ENCODE peak calls at places on chromosomes 11 and 22, in five cellular contexts. One of them, this sample, is unnamed.

GRCh38 chr11:47164321-47164720 is 12.4 kb downstream of the ARFGAP2 start:
- DNase-seq in astrocyte: no peak
- DNase-seq in MM.1S: no peak
- DNase-seq in neural progenitor cell: no peak
- DNase-seq in left lung: no peak
- DNase-seq in this sample: no peak

GRCh38 chr11:104366321-104366734 is 202.4 kb upstream of the PDGFD start:
- DNase-seq in astrocyte: no peak
- DNase-seq in left lung: no peak
- DNase-seq in MM.1S: no peak
- DNase-seq in neural progenitor cell: no peak
- DNase-seq in this sample: no peak

GRCh38 chr22:36197601-36198146 is 3.9 kb downstream of the APOL4 start:
- DNase-seq in astrocyte: no peak
- DNase-seq in left lung: no peak
- DNase-seq in neural progenitor cell: peak; percentile 54
- DNase-seq in MM.1S: peak; percentile 21
- DNase-seq in this sample: no peak

GRCh38 chr11:9825895-9826294 is 162.0 kb downstream of the SWAP70 start:
- DNase-seq in MM.1S: no peak
- DNase-seq in neural progenitor cell: no peak
- DNase-seq in left lung: no peak
- DNase-seq in astrocyte: no peak
- DNase-seq in this sample: no peak

GRCh38 chr11:72741429-72741833 is 10.8 kb downstream of the ARAP1 start:
- DNase-seq in neural progenitor cell: peak; percentile 38
- DNase-seq in MM.1S: no peak
- DNase-seq in astrocyte: no peak
- DNase-seq in left lung: peak; percentile 82
- DNase-seq in this sample: no peak

GRCh38 chr22:44954113-44954512 is 55.7 kb downstream of the PHF21B start:
- DNase-seq in astrocyte: no peak
- DNase-seq in left lung: no peak
- DNase-seq in neural progenitor cell: no peak
- DNase-seq in MM.1S: no peak
- DNase-seq in this sample: no peak

GRCh38 chr11:2885017-2885675 is 429 bp downstream of the CDKN1C start:
- DNase-seq in astrocyte: no peak
- DNase-seq in left lung: peak; percentile 55
- DNase-seq in MM.1S: peak; percentile 71
- DNase-seq in neural progenitor cell: peak; percentile 88
- DNase-seq in this sample: no peak

GRCh38 chr22:49968831-49969661 is 8.5 kb downstream of the PIM3 start:
- DNase-seq in MM.1S: peak; percentile 2
- DNase-seq in astrocyte: no peak
- DNase-seq in neural progenitor cell: peak; percentile 3
- DNase-seq in left lung: peak; percentile 36
- DNase-seq in this sample: peak; percentile 49

GRCh38 chr22:28582806-28583205 is 96.8 kb downstream of the TTC28 start:
- DNase-seq in MM.1S: no peak
- DNase-seq in astrocyte: peak; percentile 81
- DNase-seq in neural progenitor cell: no peak
- DNase-seq in left lung: no peak
- DNase-seq in this sample: no peak

GRCh38 chr11:10902301-10902700 is 44.4 kb upstream of the ZBED5 start:
- DNase-seq in astrocyte: no peak
- DNase-seq in neural progenitor cell: no peak
- DNase-seq in MM.1S: no peak
- DNase-seq in left lung: no peak
- DNase-seq in this sample: no peak

GRCh38 chr11:9053631-9054030 is 37.8 kb downstream of the SCUBE2 start:
- DNase-seq in MM.1S: no peak
- DNase-seq in left lung: no peak
- DNase-seq in neural progenitor cell: no peak
- DNase-seq in astrocyte: peak; percentile 44
- DNase-seq in this sample: no peak

GRCh38 chr22:50184541-50185383 is 951 bp upstream of the TRABD start:
- DNase-seq in left lung: no peak
- DNase-seq in neural progenitor cell: peak; percentile 41
- DNase-seq in astrocyte: no peak
- DNase-seq in MM.1S: no peak
- DNase-seq in this sample: no peak

GRCh38 chr11:31802990-31803812 is 7.9 kb downstream of the PAX6 start:
- DNase-seq in left lung: no peak
- DNase-seq in astrocyte: peak; percentile 44
- DNase-seq in neural progenitor cell: peak; percentile 67
- DNase-seq in MM.1S: no peak
- DNase-seq in this sample: no peak

GRCh38 chr22:39428597-39429071 is 28.2 kb upstream of the MGAT3 start:
- DNase-seq in astrocyte: no peak
- DNase-seq in neural progenitor cell: peak; percentile 85
- DNase-seq in MM.1S: no peak
- DNase-seq in left lung: no peak
- DNase-seq in this sample: no peak

GRCh38 chr11:33894402-33894754 is 2.5 kb upstream of the LMO2 start:
- DNase-seq in left lung: no peak
- DNase-seq in MM.1S: no peak
- DNase-seq in neural progenitor cell: no peak
- DNase-seq in astrocyte: no peak
- DNase-seq in this sample: no peak

GRCh38 chr11:59615132-59615636 is 390 bp downstream of the OSBP start:
- DNase-seq in left lung: peak; percentile 63
- DNase-seq in MM.1S: peak; percentile 71
- DNase-seq in astrocyte: no peak
- DNase-seq in neural progenitor cell: no peak
- DNase-seq in this sample: peak; percentile 62

GRCh38 chr11:20443596-20443995 is 56.1 kb downstream of the PRMT3 start:
- DNase-seq in MM.1S: peak; percentile 17
- DNase-seq in astrocyte: no peak
- DNase-seq in left lung: no peak
- DNase-seq in neural progenitor cell: peak; percentile 25
- DNase-seq in this sample: no peak

GRCh38 chr11:69854719-69855118 is 35.5 kb upstream of the FGF3 start:
- DNase-seq in MM.1S: no peak
- DNase-seq in astrocyte: peak; percentile 65
- DNase-seq in neural progenitor cell: no peak
- DNase-seq in left lung: no peak
- DNase-seq in this sample: no peak

GRCh38 chr22:36387914-36388864 is at the start of gene MYH9:
- DNase-seq in left lung: peak; percentile 100
- DNase-seq in neural progenitor cell: peak; percentile 100
- DNase-seq in astrocyte: peak; percentile 97
- DNase-seq in MM.1S: peak; percentile 99
- DNase-seq in this sample: peak; percentile 99

GRCh38 chr22:41816241-41816640 is 15.8 kb downstream of the CCDC134 start:
- DNase-seq in MM.1S: no peak
- DNase-seq in left lung: no peak
- DNase-seq in neural progenitor cell: no peak
- DNase-seq in astrocyte: no peak
- DNase-seq in this sample: no peak

GRCh38 chr22:26994801-26995200 is 337.4 kb downstream of the MIAT start:
- DNase-seq in MM.1S: no peak
- DNase-seq in neural progenitor cell: no peak
- DNase-seq in astrocyte: no peak
- DNase-seq in left lung: no peak
- DNase-seq in this sample: no peak

GRCh38 chr11:74157169-74157568 is 13.6 kb downstream of the C2CD3 start:
- DNase-seq in astrocyte: peak; percentile 60
- DNase-seq in left lung: no peak
- DNase-seq in MM.1S: no peak
- DNase-seq in neural progenitor cell: no peak
- DNase-seq in this sample: no peak

GRCh38 chr11:113159967-113160621 is 154.3 kb upstream of the TTC12 start:
- DNase-seq in neural progenitor cell: peak; percentile 39
- DNase-seq in left lung: no peak
- DNase-seq in astrocyte: no peak
- DNase-seq in MM.1S: no peak
- DNase-seq in this sample: no peak

GRCh38 chr11:65224939-65225283 is 36.9 kb upstream of the POLA2 start:
- DNase-seq in left lung: peak; percentile 75
- DNase-seq in astrocyte: peak; percentile 55
- DNase-seq in neural progenitor cell: peak; percentile 43
- DNase-seq in MM.1S: no peak
- DNase-seq in this sample: peak; percentile 62

GRCh38 chr11:96091476-96091875 is 167.6 kb upstream of the MTMR2 start:
- DNase-seq in astrocyte: no peak
- DNase-seq in left lung: no peak
- DNase-seq in neural progenitor cell: no peak
- DNase-seq in MM.1S: no peak
- DNase-seq in this sample: no peak

GRCh38 chr11:94423467-94423866 is 22.2 kb upstream of the GPR83 start:
- DNase-seq in astrocyte: no peak
- DNase-seq in left lung: no peak
- DNase-seq in neural progenitor cell: no peak
- DNase-seq in MM.1S: no peak
- DNase-seq in this sample: no peak

GRCh38 chr22:35369996-35370395 is 10.9 kb upstream of the HMOX1 start:
- DNase-seq in left lung: no peak
- DNase-seq in astrocyte: no peak
- DNase-seq in MM.1S: no peak
- DNase-seq in neural progenitor cell: no peak
- DNase-seq in this sample: no peak

GRCh38 chr22:43001271-43002197 is 13.4 kb downstream of the PACSIN2 start:
- DNase-seq in neural progenitor cell: no peak
- DNase-seq in astrocyte: peak; percentile 67
- DNase-seq in left lung: no peak
- DNase-seq in MM.1S: no peak
- DNase-seq in this sample: no peak

DNA sequence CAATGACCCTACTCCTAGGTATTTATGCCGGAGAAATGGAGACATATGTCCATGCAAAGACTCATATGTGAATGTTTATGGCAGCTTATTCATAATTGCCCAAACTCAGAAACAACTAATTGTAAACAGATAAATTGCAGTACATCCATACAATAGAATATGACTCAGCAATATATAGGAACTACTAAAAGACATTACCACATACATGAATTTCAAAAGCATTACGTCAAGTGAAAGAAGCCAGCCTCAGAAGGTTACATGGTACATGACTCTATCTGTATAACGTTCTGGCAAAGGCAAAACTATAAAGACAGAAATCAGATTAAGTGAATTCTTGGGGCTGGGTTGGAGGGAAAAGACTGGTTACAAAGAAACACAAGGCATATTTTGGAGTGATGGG is 7.3 kb downstream of the KCTD21 start:
- DNase-seq in astrocyte: no peak
- DNase-seq in left lung: no peak
- DNase-seq in MM.1S: no peak
- DNase-seq in neural progenitor cell: no peak
- DNase-seq in this sample: no peak
- H3K27ac ChIP-seq in astrocyte: no peak overlapping the region
- H3K27ac ChIP-seq in left lung: no peak overlapping the region
- H3K27ac ChIP-seq in MM.1S: no peak overlapping the region
- H3K27ac ChIP-seq in neural progenitor cell: no peak overlapping the region
- H3K27ac ChIP-seq in this sample: no peak overlapping the region

GRCh38 chr22:46996595-46997310 is 234.3 kb downstream of the TBC1D22A start:
- DNase-seq in neural progenitor cell: no peak
- DNase-seq in left lung: no peak
- DNase-seq in MM.1S: no peak
- DNase-seq in astrocyte: no peak
- DNase-seq in this sample: no peak
- TF ChIP-seq CTCF in neural progenitor cell: peak; percentile 22
- TF ChIP-seq CTCF in left lung: no peak
- TF ChIP-seq CTCF in MM.1S: peak; percentile 7
- TF ChIP-seq CTCF in astrocyte: no peak
- TF ChIP-seq CTCF in this sample: no peak

GRCh38 chr11:848380-848931 is 5.8 kb downstream of the TSPAN4 start:
- DNase-seq in MM.1S: peak; percentile 49
- DNase-seq in astrocyte: no peak
- DNase-seq in left lung: no peak
- DNase-seq in neural progenitor cell: peak; percentile 74
- DNase-seq in this sample: no peak

GRCh38 chr11:849951-850776 is 7.5 kb downstream of the TSPAN4 start:
- DNase-seq in neural progenitor cell: peak; percentile 78
- DNase-seq in left lung: no peak
- DNase-seq in MM.1S: no peak
- DNase-seq in astrocyte: no peak
- DNase-seq in this sample: no peak

GRCh38 chr11:850777-851762 is 8.4 kb downstream of the TSPAN4 start:
- DNase-seq in MM.1S: no peak
- DNase-seq in left lung: no peak
- DNase-seq in neural progenitor cell: peak; percentile 77
- DNase-seq in astrocyte: no peak
- DNase-seq in this sample: no peak

GRCh38 chr11:847876-848275 is 5.2 kb downstream of the TSPAN4 start:
- DNase-seq in astrocyte: no peak
- DNase-seq in left lung: no peak
- DNase-seq in MM.1S: no peak
- DNase-seq in neural progenitor cell: no peak
- DNase-seq in this sample: no peak

DNA sequence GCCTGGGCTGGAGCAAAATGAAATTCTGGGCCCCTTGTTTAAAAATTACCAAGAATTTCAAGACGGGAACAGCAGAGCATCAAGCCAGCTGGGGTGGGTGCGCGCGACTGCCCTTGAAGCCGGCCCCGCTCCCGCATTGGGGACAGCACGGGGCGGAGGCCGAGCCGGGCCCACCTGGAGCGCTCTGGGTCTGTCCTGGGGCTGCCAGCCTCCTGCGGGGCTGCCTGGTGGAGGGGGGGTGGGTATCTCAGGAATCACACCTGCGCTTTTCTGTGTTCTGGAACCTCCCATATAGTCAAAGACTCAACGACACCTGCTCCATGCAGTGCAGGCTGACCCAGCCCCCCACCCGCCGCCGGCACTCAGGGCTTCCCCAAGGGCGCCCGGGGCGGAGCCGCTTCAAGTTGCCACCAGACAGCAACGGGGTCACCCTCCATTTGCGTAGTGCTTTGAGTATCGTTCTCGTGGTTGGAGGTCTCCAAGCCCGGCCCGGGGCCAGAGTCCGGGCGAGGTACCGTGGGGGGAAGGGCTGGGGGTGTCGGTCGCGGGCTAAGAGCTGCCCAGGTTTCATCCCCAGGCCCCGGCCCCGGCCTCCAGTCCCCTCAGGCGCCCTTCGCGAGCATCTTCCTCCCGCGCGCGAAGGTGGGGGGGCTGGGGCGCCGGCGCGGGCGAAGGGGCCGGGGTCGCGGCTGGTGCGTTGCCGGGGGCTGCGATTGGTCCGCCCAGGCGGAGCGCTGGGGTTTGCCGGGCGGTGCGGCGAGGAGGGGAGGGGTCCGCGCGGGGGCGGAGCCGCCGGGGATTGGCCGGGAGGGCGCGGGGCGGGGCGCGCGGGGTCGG is 6.6 kb downstream of the TSPAN4 start:
- DNase-seq in left lung: no peak
- DNase-seq in MM.1S: peak; percentile 28
- DNase-seq in astrocyte: no peak
- DNase-seq in neural progenitor cell: peak; percentile 91
- DNase-seq in this sample: no peak
- H3K4me3 ChIP-seq in left lung: peak overlapping the region; percentile 53
- H3K4me3 ChIP-seq in MM.1S: peak overlapping the region; percentile 26
- H3K4me3 ChIP-seq in astrocyte: peak overlapping the region; percentile 23
- H3K4me3 ChIP-seq in neural progenitor cell: peak overlapping the region; percentile 95
- H3K4me3 ChIP-seq in this sample: peak overlapping the region; percentile 78

DNA sequence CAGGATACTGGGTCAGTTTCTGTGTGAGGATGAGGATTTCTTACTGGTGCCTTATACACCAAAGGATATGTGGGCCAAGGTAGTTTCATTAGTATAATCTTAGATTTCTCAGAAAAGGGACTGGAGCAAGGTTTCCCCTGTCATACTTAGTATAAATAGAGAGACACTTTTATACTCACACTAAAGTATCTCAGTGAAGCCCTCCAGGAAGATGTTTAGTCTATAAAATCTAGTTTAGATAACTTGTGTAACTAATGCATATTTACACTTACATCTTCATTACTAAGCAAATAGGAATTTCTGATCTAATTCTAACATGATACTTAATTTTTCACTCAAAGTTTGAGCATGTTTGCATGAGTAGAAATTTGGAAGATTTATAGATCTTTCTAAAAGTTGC is 11.1 kb downstream of the EMSY start:
- DNase-seq in MM.1S: no peak
- DNase-seq in astrocyte: no peak
- DNase-seq in neural progenitor cell: no peak
- DNase-seq in left lung: no peak
- DNase-seq in this sample: no peak
- H3K27ac ChIP-seq in MM.1S: no peak overlapping the region
- H3K27ac ChIP-seq in astrocyte: peak overlapping the region; percentile 28
- H3K27ac ChIP-seq in neural progenitor cell: peak overlapping the region; percentile 99
- H3K27ac ChIP-seq in left lung: no peak overlapping the region
- H3K27ac ChIP-seq in this sample: no peak overlapping the region